ENCODE peak calls at places on chromosome 3, in eight cellular contexts. L, F, G, Y, V, P, B and E are unnamed samples.

GRCh38 chr3:126476166-126476975 is 680 bp upstream of the ZXDC start:
- DNase-seq in F (peak; percentile 72), V (peak; percentile 55), B (no peak), Y (peak; percentile 78), P (peak; percentile 42), G (peak; percentile 24), L (peak; percentile 26), E (no peak)

GRCh38 chr3:52633786-52634185 is 51.9 kb downstream of the PBRM1 start:
- DNase-seq in F (no peak), P (no peak), L (no peak), V (no peak), Y (no peak), B (no peak), G (peak; percentile 47), E (no peak)

GRCh38 chr3:182816181-182816580 is 22.9 kb downstream of the ATP11B start:
- DNase-seq in F (no peak), P (no peak), B (no peak), G (no peak), V (no peak), L (no peak), Y (no peak), E (no peak)

GRCh38 chr3:184361532-184361931 is at the start of the genes CLCN2 and POLR2H:
- DNase-seq in B (peak; percentile 81), P (peak; percentile 43), G (peak; percentile 46), F (no peak), L (peak; percentile 63), Y (peak; percentile 87), V (peak; percentile 68), E (no peak)

GRCh38 chr3:12316253-12316652 is 27.4 kb downstream of the PPARG start:
- DNase-seq in B (no peak), F (no peak), G (no peak), Y (no peak), V (no peak), L (no peak), P (no peak), E (no peak)

GRCh38 chr3:175207361-175207760 is 348.2 kb downstream of the NAALADL2 start:
- DNase-seq in F (no peak), B (no peak), P (no peak), G (peak; percentile 46), Y (no peak), V (no peak), L (peak; percentile 39), E (no peak)

GRCh38 chr3:83023050-83023449 is 1261.6 kb upstream of the GBE1 start:
- DNase-seq in L (peak; percentile 11), P (no peak), V (no peak), G (no peak), F (no peak), B (no peak), Y (no peak), E (no peak)

GRCh38 chr3:153553605-153553945 is 391.5 kb downstream of the RAP2B start:
- DNase-seq in P (no peak), B (no peak), L (no peak), V (no peak), Y (no peak), F (no peak), G (no peak), E (no peak)

GRCh38 chr3:98655666-98656065 is 62.3 kb upstream of the CPOX start:
- DNase-seq in L (peak; percentile 32), B (no peak), V (no peak), G (peak; percentile 43), F (no peak), P (peak; percentile 20), Y (no peak), E (no peak)

GRCh38 chr3:187765342-187765741 is 20.1 kb upstream of the BCL6 start:
- DNase-seq in G (peak; percentile 38), V (no peak), P (peak; percentile 18), B (no peak), L (peak; percentile 55), F (no peak), Y (no peak), E (no peak)

GRCh38 chr3:41111011-41111410 is 88.3 kb upstream of the CTNNB1 start:
- DNase-seq in V (no peak), G (no peak), P (peak; percentile 28), Y (no peak), L (no peak), B (no peak), F (no peak), E (no peak)

GRCh38 chr3:107740992-107741896 is 218.5 kb downstream of the BBX start:
- DNase-seq in B (no peak), G (peak; percentile 56), P (peak; percentile 11), Y (no peak), F (no peak), V (no peak), L (peak; percentile 61), E (no peak)

GRCh38 chr3:41318520-41318919 is 119.2 kb downstream of the CTNNB1 start:
- DNase-seq in B (no peak), Y (peak; percentile 48), L (peak; percentile 64), V (no peak), P (peak; percentile 27), G (peak; percentile 24), F (no peak), E (no peak)

GRCh38 chr3:144643778-144644191 is 672.2 kb downstream of the DIPK2A start:
- DNase-seq in P (no peak), V (no peak), B (no peak), G (peak; percentile 5), L (no peak), F (no peak), Y (no peak), E (peak; percentile 3)

GRCh38 chr3:24046214-24046613 is 101.1 kb downstream of the NR1D2 start:
- DNase-seq in F (no peak), B (no peak), Y (no peak), L (no peak), P (no peak), G (no peak), V (no peak), E (no peak)

GRCh38 chr3:105315827-105316226 is 50.9 kb upstream of the ALCAM start:
- DNase-seq in B (no peak), G (no peak), P (no peak), V (no peak), F (no peak), L (no peak), Y (no peak), E (no peak)

GRCh38 chr3:24287728-24288450 is 206.8 kb downstream of the THRB start:
- DNase-seq in V (no peak), Y (no peak), P (no peak), B (no peak), G (no peak), L (no peak), F (no peak), E (no peak)

GRCh38 chr3:138186803-138187295 is 252 bp upstream of the ARMC8 start:
- DNase-seq in B (peak; percentile 88), P (peak; percentile 84), V (peak; percentile 91), L (peak; percentile 81), F (peak; percentile 91), G (no peak), Y (peak; percentile 96), E (peak; percentile 54)

GRCh38 chr3:5013021-5013906 is 34.0 kb downstream of the BHLHE40 start:
- DNase-seq in Y (peak; percentile 84), P (peak; percentile 89), V (no peak), F (peak; percentile 95), L (peak; percentile 80), G (peak; percentile 48), B (no peak), E (no peak)

GRCh38 chr3:14845180-14845579 is 26.4 kb downstream of the FGD5 start:
- DNase-seq in Y (no peak), P (no peak), V (no peak), F (no peak), G (no peak), L (no peak), B (no peak), E (no peak)

GRCh38 chr3:187545391-187545790 is 124.8 kb downstream of the SST start:
- DNase-seq in P (no peak), Y (no peak), F (no peak), V (no peak), B (no peak), L (no peak), G (no peak), E (no peak)

DNA sequence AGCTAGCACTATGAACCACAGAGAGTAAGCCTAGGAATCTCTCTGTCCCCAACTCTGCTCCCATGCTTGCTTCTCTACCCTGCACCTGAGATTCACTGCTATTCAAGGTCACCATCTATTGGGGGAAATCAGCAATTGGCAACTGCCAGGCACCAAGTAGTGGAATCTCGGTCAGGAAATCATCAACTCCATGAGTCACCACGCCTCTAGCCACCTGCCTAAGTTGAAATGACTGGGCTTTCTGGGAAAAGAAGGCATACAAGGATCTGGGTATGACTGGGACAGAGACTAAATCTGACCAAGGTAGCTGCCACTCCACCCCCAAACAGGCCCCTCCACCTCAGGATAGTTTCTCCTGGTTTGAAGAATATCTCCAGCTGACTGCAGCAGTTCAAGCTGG is 464.1 kb upstream of the CBLB start:
- DNase-seq in Y (peak; percentile 65), F (no peak), V (no peak), P (peak; percentile 87), B (no peak), G (peak; percentile 49), L (peak; percentile 89), E (no peak)
- TF ChIP-seq CTCF in Y (no peak), F (no peak), V (no peak), P (no peak), B (no peak), G (no peak), L (peak; percentile 46), E (no peak)

GRCh38 chr3:193903976-193904375 is 232.0 kb upstream of the HES1 start:
- DNase-seq in P (no peak), V (no peak), G (no peak), F (no peak), Y (no peak), B (no peak), L (no peak), E (no peak)
- TF ChIP-seq CTCF in P (no peak), V (no peak), G (no peak), F (no peak), Y (no peak), B (no peak), L (no peak), E (no peak)

GRCh38 chr3:180804871-180805430 is 107.5 kb upstream of the FXR1 start:
- DNase-seq in G (peak; percentile 55), V (no peak), P (peak; percentile 41), B (peak; percentile 48), L (peak; percentile 23), F (no peak), Y (no peak), E (no peak)
- TF ChIP-seq CTCF in G (peak; percentile 48), V (peak; percentile 27), P (peak; percentile 61), B (peak; percentile 56), L (peak; percentile 29), F (no peak), Y (peak; percentile 26), E (peak; percentile 37)

GRCh38 chr3:61562042-61562809 is 855 bp downstream of the PTPRG start:
- DNase-seq in G (peak; percentile 36), P (peak; percentile 37), V (peak; percentile 38), Y (no peak), L (no peak), F (peak; percentile 10), B (peak; percentile 49), E (no peak)

GRCh38 chr3:61561374-61562041 is at the start of gene PTPRG:
- DNase-seq in G (peak; percentile 95), F (peak; percentile 68), V (peak; percentile 87), P (peak; percentile 87), B (peak; percentile 83), Y (peak; percentile 60), L (peak; percentile 62), E (peak; percentile 87)

GRCh38 chr3:61562810-61563613 is 1.6 kb downstream of the PTPRG start:
- DNase-seq in V (peak; percentile 41), L (no peak), G (peak; percentile 37), P (peak; percentile 38), Y (no peak), B (peak; percentile 60), F (peak; percentile 7), E (no peak)

GRCh38 chr3:61560452-61561373 is 658 bp upstream of the PTPRG start:
- DNase-seq in Y (peak; percentile 36), V (peak; percentile 87), G (peak; percentile 90), F (peak; percentile 57), B (peak; percentile 77), P (peak; percentile 78), L (no peak), E (peak; percentile 60)

GRCh38 chr3:61559108-61559731 is 2.2 kb upstream of the PTPRG start:
- DNase-seq in G (peak; percentile 35), V (no peak), B (no peak), Y (no peak), P (no peak), F (no peak), L (no peak), E (no peak)
- TF ChIP-seq CTCF in G (peak; percentile 39), V (no peak), B (no peak), Y (no peak), P (no peak), F (no peak), L (no peak), E (peak; percentile 25)